ENCODE peak calls at places on chromosomes 7 and 10, in nine cellular contexts. J is keratinocyte, K is tibial nerve, M is lung, G is DND-41, T is GM23248, U is PC-3, I is brain microvascular endothelial cell, B is Karpas-422. H is an unnamed sample.

GRCh38 chr7:74290999-74291441 is 1.8 kb downstream of the CLIP2 start:
- DNase-seq in J (no peak), K (no peak), M (no peak), G (no peak), T (no peak), U (no peak), I (no peak), B (no peak), H (no peak)

GRCh38 chr10:93718937-93719725 is 16.7 kb upstream of the FRA10AC1 start:
- DNase-seq in J (no peak), K (no peak), M (no peak), G (no peak), T (no peak), U (no peak), I (no peak), B (peak), H (no peak)

GRCh38 chr7:39754326-39755120 is 131.2 kb downstream of the RALA start:
- DNase-seq in J (no peak), K (no peak), M (no peak), G (no peak), T (peak), U (no peak), I (peak), B (no peak), H (no peak)

GRCh38 chr7:104548861-104549260 is 220.5 kb downstream of the LHFPL3 start:
- DNase-seq in J (no peak), K (no peak), M (no peak), G (no peak), T (no peak), U (peak), I (no peak), B (peak), H (no peak)

GRCh38 chr7:45178241-45179225 is 20.9 kb downstream of the RAMP3 start:
- DNase-seq in J (no peak), K (no peak), M (no peak), G (peak), T (peak), U (no peak), I (no peak), B (peak), H (no peak)

GRCh38 chr7:99006739-99007424 is 128.6 kb downstream of the TRRAP start:
- DNase-seq in J (no peak), K (no peak), M (no peak), G (no peak), T (no peak), U (no peak), I (no peak), B (no peak), H (no peak)

GRCh38 chr7:17041324-17041723 is 159.5 kb upstream of the AGR3 start:
- DNase-seq in J (no peak), K (no peak), M (no peak), G (no peak), T (peak), U (peak), I (peak), B (no peak), H (no peak)

GRCh38 chr7:150992833-150993302 is 2.1 kb downstream of the NOS3 start:
- DNase-seq in J (no peak), K (no peak), M (no peak), G (peak), T (peak), U (no peak), I (no peak), B (peak), H (no peak)

GRCh38 chr7:149005427-149006344 is 22.6 kb downstream of the PDIA4 start:
- DNase-seq in J (no peak), K (peak), M (peak), G (peak), T (peak), U (peak), I (peak), B (peak), H (peak)

GRCh38 chr10:122294006-122294405 is 22.9 kb downstream of the BTBD16 start:
- DNase-seq in J (peak), K (no peak), M (no peak), G (no peak), T (no peak), U (peak), I (no peak), B (no peak), H (no peak)

GRCh38 chr7:30183712-30184372 is 49.1 kb downstream of the MTURN start:
- DNase-seq in J (no peak), K (no peak), M (no peak), G (no peak), T (no peak), U (peak), I (no peak), B (no peak), H (no peak)

GRCh38 chr7:41834805-41835694 is 132.2 kb upstream of the INHBA start:
- DNase-seq in J (no peak), K (no peak), M (no peak), G (no peak), T (peak), U (no peak), I (peak), B (no peak), H (no peak)

GRCh38 chr10:132873395-132873794 is 69.0 kb downstream of the CFAP46 start:
- DNase-seq in J (no peak), K (no peak), M (no peak), G (no peak), T (no peak), U (no peak), I (no peak), B (no peak), H (no peak)

GRCh38 chr10:24465124-24465874 is 256.4 kb downstream of the KIAA1217 start:
- DNase-seq in J (no peak), K (no peak), M (peak), G (no peak), T (peak), U (peak), I (peak), B (no peak), H (no peak)

GRCh38 chr7:128841171-128841690 is 11.0 kb downstream of the FLNC start:
- DNase-seq in J (no peak), K (no peak), M (no peak), G (no peak), T (no peak), U (no peak), I (no peak), B (no peak), H (no peak)

GRCh38 chr7:84654287-84654686 is 459.7 kb upstream of the SEMA3A start:
- DNase-seq in J (no peak), K (no peak), M (no peak), G (no peak), T (no peak), U (no peak), I (no peak), B (no peak), H (no peak)

GRCh38 chr7:41705109-41705871 is 2.4 kb upstream of the INHBA start:
- DNase-seq in J (no peak), K (peak), M (peak), G (peak), T (peak), U (peak), I (peak), B (peak), H (no peak)

GRCh38 chr10:122126763-122127659 is 138.0 kb downstream of the TACC2 start:
- DNase-seq in J (no peak), K (no peak), M (peak), G (no peak), T (peak), U (peak), I (peak), B (no peak), H (no peak)

GRCh38 chr7:106071356-106071998 is 40.6 kb downstream of the SYPL1 start:
- DNase-seq in J (peak), K (no peak), M (peak), G (peak), T (no peak), U (peak), I (no peak), B (peak), H (peak)

GRCh38 chr7:99897688-99898357 is 21.0 kb upstream of the OR2AE1 start:
- DNase-seq in J (no peak), K (no peak), M (no peak), G (no peak), T (no peak), U (no peak), I (no peak), B (no peak), H (no peak)

GRCh38 chr7:28626629-28627262 is 214.4 kb downstream of the CREB5 start:
- DNase-seq in J (no peak), K (no peak), M (no peak), G (peak), T (peak), U (peak), I (peak), B (peak), H (peak)

GRCh38 chr7:106018566-106019338 is 55.7 kb downstream of the CDHR3 start:
- DNase-seq in J (no peak), K (no peak), M (no peak), G (no peak), T (no peak), U (no peak), I (no peak), B (no peak), H (no peak)

GRCh38 chr10:113108180-113108835 is 158.3 kb downstream of the TCF7L2 start:
- DNase-seq in J (no peak), K (no peak), M (no peak), G (peak), T (peak), U (peak), I (no peak), B (peak), H (no peak)

GRCh38 chr10:121696854-121697253 is 98.6 kb upstream of the FGFR2 start:
- DNase-seq in J (no peak), K (no peak), M (no peak), G (peak), T (peak), U (peak), I (no peak), B (peak), H (peak)

GRCh38 chr7:150335101-150335773 is 6.2 kb downstream of the RARRES2 start:
- DNase-seq in J (no peak), K (no peak), M (no peak), G (no peak), T (peak), U (no peak), I (no peak), B (no peak), H (no peak)

GRCh38 chr10:102268333-102268999 is 23.1 kb downstream of the GBF1 start:
- DNase-seq in J (no peak), K (no peak), M (no peak), G (no peak), T (peak), U (no peak), I (no peak), B (no peak), H (peak)

GRCh38 chr7:10780400-10780747 is 193.3 kb upstream of the PHF14 start:
- DNase-seq in J (no peak), K (no peak), M (no peak), G (no peak), T (no peak), U (no peak), I (no peak), B (no peak), H (no peak)

GRCh38 chr7:69825031-69825681 is 226.9 kb downstream of the AUTS2 start:
- DNase-seq in J (no peak), K (no peak), M (no peak), G (no peak), T (no peak), U (no peak), I (no peak), B (peak), H (no peak)

GRCh38 chr7:5284304-5285281 is 1.9 kb downstream of the SLC29A4 start:
- DNase-seq in J (no peak), K (no peak), M (peak), G (no peak), T (no peak), U (peak), I (no peak), B (peak), H (peak)
- H3K4me3 ChIP-seq in J (no peak), K (no peak), M (no peak), G (no peak), T (no peak), U (no peak), I (no peak), B (no peak), H (no peak)

GRCh38 chr7:158997110-158997453 is 140.7 kb downstream of the DYNC2I1 start:
- DNase-seq in J (no peak), K (no peak), M (no peak), G (no peak), T (no peak), U (no peak), I (no peak), B (no peak), H (no peak)
- H3K4me3 ChIP-seq in J (no peak), K (no peak), M (no peak), G (no peak), T (no peak), U (no peak), I (no peak), B (no peak), H (no peak)

GRCh38 chr10:29849434-29849833 is 210.0 kb downstream of the JCAD start:
- DNase-seq in J (no peak), K (no peak), M (no peak), G (peak), T (peak), U (peak), I (peak), B (no peak), H (peak)

GRCh38 chr10:29851241-29851640 is 208.1 kb downstream of the JCAD start:
- DNase-seq in J (no peak), K (no peak), M (no peak), G (no peak), T (no peak), U (no peak), I (no peak), B (no peak), H (no peak)

GRCh38 chr10:29850371-29850770 is 209.0 kb downstream of the JCAD start:
- DNase-seq in J (no peak), K (no peak), M (no peak), G (peak), T (no peak), U (no peak), I (no peak), B (no peak), H (peak)

GRCh38 chr10:29846881-29847280 is 212.1 kb upstream of the SVIL start:
- DNase-seq in J (no peak), K (no peak), M (no peak), G (no peak), T (no peak), U (no peak), I (no peak), B (no peak), H (no peak)

DNA sequence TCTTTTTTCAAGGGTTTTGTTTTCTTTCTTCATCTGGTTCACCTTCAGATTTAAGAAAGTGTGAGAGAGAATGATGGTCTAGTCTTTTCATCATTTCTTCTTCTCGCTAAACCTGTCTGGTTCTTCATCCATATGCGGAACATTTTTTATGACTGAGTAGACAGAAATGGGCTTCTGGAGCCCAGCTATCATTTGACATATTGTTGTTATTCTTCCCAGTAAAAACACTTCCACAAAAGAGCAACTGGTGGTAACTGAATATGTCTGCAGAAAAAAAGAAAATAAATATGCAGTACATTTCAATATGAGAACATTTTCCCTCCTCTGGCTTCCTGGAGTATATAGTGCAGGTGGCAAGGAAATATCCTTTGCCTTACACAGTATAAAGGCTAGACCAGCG is 209.5 kb downstream of the JCAD start:
- DNase-seq in J (no peak), K (no peak), M (no peak), G (no peak), T (no peak), U (no peak), I (peak), B (no peak), H (no peak)
- H3K4me3 ChIP-seq in J (no peak), K (no peak), M (no peak), G (peak), T (peak), U (no peak), I (no peak), B (no peak), H (no peak)

GRCh38 chr10:10891437-10891836 is 126.2 kb upstream of the CELF2 start:
- DNase-seq in J (no peak), K (no peak), M (no peak), G (no peak), T (peak), U (no peak), I (peak), B (no peak), H (no peak)
- H3K4me3 ChIP-seq in J (no peak), K (no peak), M (no peak), G (no peak), T (no peak), U (no peak), I (no peak), B (no peak), H (no peak)